ENCODE peak calls at places on chromosomes 13 and 19, in six cellular contexts. A is psoas muscle, P is keratinocyte, B is WERI-Rb-1, Y is OCI-LY7, U is thoracic aorta. X is an unnamed sample.

GRCh38 chr19:10420444-10421239 is at the start of gene PDE4A:
- DNase-seq in A (no peak), P (no peak), B (peak), Y (peak), U (no peak), X (no peak)

GRCh38 chr19:3518231-3518630 is 12.1 kb downstream of the FZR1 start:
- DNase-seq in A (no peak), P (no peak), B (no peak), Y (no peak), U (no peak), X (no peak)

GRCh38 chr19:18846862-18847515 is 15.2 kb downstream of the UPF1 start:
- DNase-seq in A (peak), P (no peak), B (peak), Y (peak), U (no peak), X (peak)

GRCh38 chr13:110509478-110509926 is 52.0 kb downstream of the RAB20 start:
- DNase-seq in A (no peak), P (no peak), B (no peak), Y (no peak), U (no peak), X (no peak)

GRCh38 chr19:5128251-5128931 is 159.5 kb downstream of the KDM4B start:
- DNase-seq in A (peak), P (no peak), B (peak), Y (no peak), U (no peak), X (peak)

GRCh38 chr19:18397242-18398202 is at the start of gene LRRC25:
- DNase-seq in A (no peak), P (no peak), B (no peak), Y (peak), U (no peak), X (no peak)

GRCh38 chr13:41315466-41316047 is 4.5 kb downstream of the NAA16 start:
- DNase-seq in A (no peak), P (no peak), B (no peak), Y (no peak), U (no peak), X (no peak)

GRCh38 chr13:98083507-98083906 is 59.4 kb upstream of the FARP1 start:
- DNase-seq in A (no peak), P (no peak), B (no peak), Y (no peak), U (no peak), X (peak)

GRCh38 chr19:4019578-4019977 is 12.0 kb downstream of the PIAS4 start:
- DNase-seq in A (no peak), P (no peak), B (no peak), Y (no peak), U (no peak), X (no peak)

GRCh38 chr19:45607071-45608029 is 5.3 kb upstream of the GPR4 start:
- DNase-seq in A (peak), P (no peak), B (peak), Y (peak), U (no peak), X (peak)

GRCh38 chr13:80336335-80336734 is 4.6 kb downstream of the SPRY2 start:
- DNase-seq in A (no peak), P (no peak), B (no peak), Y (no peak), U (no peak), X (no peak)

GRCh38 chr13:28735481-28736029 is 16.8 kb upstream of the SLC46A3 start:
- DNase-seq in A (no peak), P (no peak), B (no peak), Y (no peak), U (no peak), X (no peak)

GRCh38 chr13:70960841-70961443 is 852.7 kb upstream of the KLHL1 start:
- DNase-seq in A (no peak), P (no peak), B (peak), Y (peak), U (no peak), X (no peak)

GRCh38 chr13:97310809-97311436 is 88.8 kb downstream of the MBNL2 start:
- DNase-seq in A (no peak), P (no peak), B (no peak), Y (no peak), U (no peak), X (no peak)

GRCh38 chr19:676343-677105 is at the start of gene FSTL3:
- DNase-seq in A (peak), P (no peak), B (no peak), Y (no peak), U (no peak), X (no peak)

GRCh38 chr13:67299072-67299635 is 69.0 kb upstream of the PCDH9 start:
- DNase-seq in A (no peak), P (no peak), B (no peak), Y (no peak), U (no peak), X (peak)

GRCh38 chr19:3798137-3798536 is 12.0 kb upstream of the MATK start:
- DNase-seq in A (no peak), P (no peak), B (no peak), Y (no peak), U (no peak), X (no peak)

GRCh38 chr19:16497042-16497441 is 848 bp downstream of the C19orf44 start:
- DNase-seq in A (no peak), P (no peak), B (no peak), Y (no peak), U (no peak), X (no peak)

GRCh38 chr13:50518791-50519201 is 324.7 kb downstream of the DLEU7 start:
- DNase-seq in A (no peak), P (no peak), B (no peak), Y (peak), U (no peak), X (peak)

GRCh38 chr13:50159613-50160012 is 144.4 kb downstream of the KCNRG start:
- DNase-seq in A (no peak), P (no peak), B (no peak), Y (no peak), U (no peak), X (no peak)

DNA sequence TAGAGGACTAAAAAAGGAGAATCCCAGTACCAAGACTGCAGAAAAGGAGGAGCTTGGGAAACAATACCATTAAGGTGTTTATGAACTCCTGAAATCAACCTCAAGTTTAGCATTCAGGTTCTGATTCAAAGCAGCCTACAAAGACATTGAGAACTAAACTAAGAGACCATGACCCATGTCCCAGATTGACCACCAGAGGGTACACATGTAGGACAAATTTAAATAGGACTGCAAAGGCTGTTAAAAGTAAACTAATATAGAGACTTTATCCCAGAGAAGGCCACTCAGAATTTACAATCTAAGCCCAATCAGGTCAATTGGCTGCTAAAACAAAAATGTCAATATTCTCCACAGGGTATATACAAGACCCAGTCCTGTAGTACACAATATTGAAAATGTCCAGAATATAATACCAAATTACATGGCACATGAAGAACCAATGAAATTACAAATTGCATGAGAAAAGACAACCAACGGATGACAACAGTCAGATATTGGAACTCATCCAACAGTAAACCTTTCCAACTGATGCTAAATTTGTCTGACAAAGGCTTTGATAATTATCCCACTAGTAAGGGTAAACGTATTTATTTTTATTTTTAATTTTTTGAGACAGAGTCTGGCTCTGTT is 682.4 kb downstream of the UQCRFS1 start:
- DNase-seq in A (no peak), P (no peak), B (no peak), Y (no peak), U (no peak), X (no peak)
- TF ChIP-seq CTCF in A (no peak), P (no peak), B (no peak), Y (peak), U (no peak), X (no peak)

GRCh38 chr13:77928909-77929308 is 10.3 kb upstream of the EDNRB start:
- DNase-seq in A (no peak), P (no peak), B (no peak), Y (no peak), U (no peak), X (no peak)
- H3K27ac ChIP-seq in A (no peak), P (no peak), B (no peak), Y (no peak), U (no peak), X (no peak)

DNA sequence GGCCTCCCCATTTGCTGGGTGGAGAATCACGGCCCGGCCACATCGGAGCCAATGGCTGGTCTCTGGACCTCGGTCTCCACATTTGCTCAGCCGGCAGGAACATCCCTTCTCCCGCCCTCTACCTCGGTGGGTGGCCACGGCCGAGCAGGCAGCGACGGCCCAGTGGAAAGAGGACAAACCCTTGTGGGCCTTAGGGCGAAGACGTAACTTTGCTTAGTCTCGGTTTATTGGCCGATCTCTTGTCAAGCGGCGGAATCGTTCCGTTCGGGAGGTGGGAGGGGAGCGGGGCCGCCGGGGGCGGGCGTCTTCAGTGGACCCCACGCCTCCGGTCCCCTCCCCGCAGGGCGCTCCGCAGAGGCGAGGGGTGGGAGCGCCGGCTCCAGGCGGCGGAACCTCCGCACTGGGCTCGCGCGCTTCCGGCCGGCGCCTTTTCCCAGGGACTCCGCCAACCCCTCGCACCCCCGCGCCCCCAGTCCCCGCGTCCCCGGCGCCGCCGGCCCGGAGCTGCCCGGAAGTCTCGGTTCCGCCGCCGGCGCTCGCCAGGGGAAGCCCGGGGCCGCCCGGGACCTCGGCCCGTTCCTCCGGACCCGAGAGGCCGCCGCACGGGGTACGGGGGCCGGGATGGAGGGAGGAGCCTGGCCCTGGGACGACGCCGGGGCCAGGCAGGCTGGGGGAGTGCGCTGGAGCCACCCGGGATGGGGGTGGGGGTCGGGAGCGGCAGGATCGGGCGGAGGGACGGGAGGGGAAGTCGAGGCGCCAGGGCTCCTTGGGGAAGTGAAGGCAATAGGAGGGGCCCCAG is at the start of gene ZNF580:
- DNase-seq in A (peak), P (no peak), B (peak), Y (peak), U (no peak), X (no peak)
- TF ChIP-seq CTCF in A (no peak), P (no peak), B (no peak), Y (no peak), U (no peak), X (no peak)

GRCh38 chr19:15303105-15303780 is 29.1 kb downstream of the BRD4 start:
- DNase-seq in A (no peak), P (no peak), B (no peak), Y (no peak), U (no peak), X (no peak)
- H3K27ac ChIP-seq in A (peak), P (peak), B (no peak), Y (peak), U (no peak), X (no peak)

DNA sequence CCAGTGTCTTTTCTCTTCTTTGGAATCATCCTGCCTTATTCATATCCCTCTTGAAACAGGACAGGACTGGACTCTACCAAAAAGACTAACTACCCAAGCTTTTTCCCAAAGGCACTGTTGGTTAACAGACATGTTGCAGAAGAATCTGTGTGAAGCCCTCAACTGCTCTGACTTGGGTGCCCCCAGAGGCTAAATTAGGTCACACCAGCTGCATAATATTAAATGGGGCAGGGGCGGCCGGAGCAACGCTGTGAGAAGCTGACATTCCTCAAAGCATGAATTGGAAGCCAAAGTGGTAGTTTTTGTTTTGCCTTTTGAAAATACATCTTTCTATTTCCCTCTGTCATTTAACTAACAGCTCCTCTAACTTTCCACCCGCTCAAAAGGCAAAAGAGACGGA is 185.9 kb downstream of the LHFPL6 start:
- DNase-seq in A (no peak), P (no peak), B (no peak), Y (peak), U (no peak), X (no peak)
- TF ChIP-seq CTCF in A (no peak), P (peak), B (peak), Y (peak), U (peak), X (peak)

DNA sequence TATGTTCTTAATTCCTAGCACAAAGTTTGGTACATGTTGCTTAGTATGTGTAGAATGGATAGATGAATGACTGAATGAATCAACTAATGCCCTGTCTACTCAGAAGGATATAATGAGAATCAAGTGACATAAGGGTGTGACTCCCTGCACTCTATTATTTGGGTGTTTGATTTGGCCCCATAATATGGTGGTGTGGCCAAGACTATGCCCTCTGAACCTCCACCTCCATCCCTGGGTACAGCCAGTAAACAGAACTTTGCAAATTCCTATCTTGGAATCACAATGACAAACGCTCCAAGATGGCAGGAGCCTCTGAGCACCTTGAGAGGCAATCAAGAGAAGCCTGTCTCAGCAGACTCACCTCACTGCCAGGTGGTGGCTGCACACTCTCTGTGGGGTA is 74.1 kb upstream of the SERP2 start:
- DNase-seq in A (no peak), P (no peak), B (no peak), Y (no peak), U (no peak), X (no peak)
- H3K27ac ChIP-seq in A (no peak), P (no peak), B (no peak), Y (no peak), U (no peak), X (no peak)